ENCODE peak calls at places on chromosomes 6 and 20, in five cellular contexts. U is stomach, Z is prostate gland, M is GM12865, I is bronchial epithelial cell. A is an unnamed sample.
A peak's percentile ranks its signal among the peaks of the same experiment; 100 is the strongest.

GRCh38 chr6:44653761-44654218 is 266.3 kb downstream of the CDC5L start:
- DNase-seq in M (no peak), I (no peak), U (no peak), Z (no peak), A (no peak)

GRCh38 chr20:57493091-57493615 is 31.8 kb downstream of the CTCFL start:
- DNase-seq in M (no peak), I (no peak), Z (no peak), U (no peak), A (no peak)

GRCh38 chr20:38293490-38294333 is 10.2 kb upstream of the BPI start:
- DNase-seq in I (no peak), M (no peak), Z (no peak), U (no peak), A (no peak)

GRCh38 chr20:9422335-9422734 is 92.1 kb upstream of the LAMP5 start:
- DNase-seq in Z (no peak), U (no peak), I (no peak), M (no peak), A (no peak)

GRCh38 chr6:156844089-156844488 is 66.9 kb downstream of the ARID1B start:
- DNase-seq in Z (no peak), M (no peak), U (no peak), I (no peak), A (no peak)

GRCh38 chr20:14757728-14758127 is 420.3 kb upstream of the FLRT3 start:
- DNase-seq in Z (no peak), M (no peak), I (no peak), U (no peak), A (no peak)

GRCh38 chr6:4853782-4854511 is 77.7 kb downstream of the CDYL start:
- DNase-seq in U (no peak), Z (no peak), I (peak; percentile 76), M (peak; percentile 45), A (no peak)

GRCh38 chr20:45373353-45374100 is 4.6 kb downstream of the TP53TG5 start:
- DNase-seq in Z (peak; percentile 74), I (peak; percentile 71), U (peak; percentile 92), M (peak; percentile 84), A (peak; percentile 88)

GRCh38 chr20:48544402-48545333 is 283.1 kb downstream of the PREX1 start:
- DNase-seq in U (no peak), M (no peak), Z (no peak), I (no peak), A (no peak)

GRCh38 chr6:14464049-14464448 is 346.5 kb downstream of the CD83 start:
- DNase-seq in Z (no peak), I (no peak), U (no peak), M (no peak), A (no peak)

GRCh38 chr20:9131841-9132240 is 63.0 kb downstream of the PLCB4 start:
- DNase-seq in I (no peak), U (no peak), Z (no peak), M (no peak), A (no peak)

GRCh38 chr6:141580988-141581387 is 551.7 kb upstream of the GJE1 start:
- DNase-seq in I (peak; percentile 22), U (no peak), M (no peak), Z (no peak), A (no peak)

GRCh38 chr20:13270211-13270610 is 49.1 kb downstream of the ISM1 start:
- DNase-seq in U (no peak), I (no peak), Z (no peak), M (no peak), A (no peak)

GRCh38 chr20:11965602-11966001 is 47.9 kb downstream of the BTBD3 start:
- DNase-seq in M (no peak), U (no peak), Z (no peak), I (peak; percentile 4), A (no peak)
- TF ChIP-seq CTCF in M (no peak), U (no peak), Z (no peak), I (peak; percentile 11), A (no peak)

DNA sequence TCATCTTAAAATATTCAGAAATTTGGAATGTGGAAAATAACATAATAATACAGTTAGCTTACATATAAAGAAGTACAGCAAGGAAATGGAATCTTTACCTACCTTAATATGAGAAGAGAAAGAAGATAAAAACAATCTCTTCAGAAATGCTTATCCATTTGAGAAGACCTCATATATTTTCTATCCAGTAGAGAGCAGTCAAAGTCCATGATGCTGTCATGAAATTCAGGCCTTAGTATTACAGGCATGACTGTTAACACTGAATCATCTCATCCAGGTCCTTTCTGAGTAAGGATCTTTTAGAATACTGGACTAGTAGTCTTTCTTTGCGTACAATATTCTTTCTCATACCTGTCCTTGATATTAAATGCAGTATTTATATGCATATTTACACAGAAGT is 713.4 kb downstream of the CD109 start:
- DNase-seq in Z (no peak), M (peak; percentile 5), I (peak; percentile 76), U (no peak), A (peak; percentile 1)
- TF ChIP-seq CTCF in Z (peak; percentile 27), M (no peak), I (peak; percentile 43), U (peak; percentile 33), A (peak; percentile 18)

DNA sequence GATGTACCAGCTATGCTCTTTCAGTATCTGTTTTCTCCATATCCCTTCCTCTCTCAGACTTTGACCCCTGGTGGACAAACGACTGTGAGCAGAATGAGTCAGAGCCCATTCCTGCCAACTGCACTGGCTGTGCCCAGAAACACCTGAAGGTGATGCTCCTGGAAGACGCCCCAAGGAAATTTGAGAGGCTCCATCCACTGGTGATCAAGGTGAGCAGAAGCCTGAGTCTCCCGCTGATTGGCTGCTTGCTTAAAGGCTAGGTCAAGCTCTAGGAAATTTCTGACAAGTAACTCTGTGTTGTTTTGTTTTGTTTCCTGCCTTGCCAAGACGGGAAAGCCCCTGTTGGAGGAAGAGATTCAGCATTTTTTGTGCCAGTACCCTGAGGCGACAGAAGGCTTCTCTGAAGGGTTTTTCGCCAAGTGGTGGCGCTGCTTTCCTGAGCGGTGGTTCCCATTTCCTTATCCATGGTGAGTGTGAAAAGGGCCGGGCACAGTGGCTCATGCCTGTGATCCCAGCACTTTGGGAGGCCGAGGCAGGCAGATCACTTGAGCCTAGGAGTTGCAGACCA is 28.6 kb downstream of the C6orf89 start:
- DNase-seq in U (peak; percentile 62), M (no peak), Z (peak; percentile 51), I (peak; percentile 94), A (no peak)
- TF ChIP-seq CTCF in U (peak; percentile 9), M (peak; percentile 5), Z (peak; percentile 56), I (peak; percentile 66), A (no peak)

GRCh38 chr20:36479938-36480337 is 61.4 kb upstream of the MYL9 start:
- DNase-seq in U (no peak), Z (no peak), M (no peak), I (no peak), A (no peak)
- TF ChIP-seq CTCF in U (no peak), Z (no peak), M (no peak), I (no peak), A (no peak)

GRCh38 chr6:144999127-144999526 is 714.0 kb downstream of the UTRN start:
- DNase-seq in I (peak; percentile 23), M (no peak), U (no peak), Z (no peak), A (no peak)
- TF ChIP-seq CTCF in I (no peak), M (no peak), U (no peak), Z (no peak), A (no peak)